ENCODE peak calls at places on chromosome 20, in ten cellular contexts. L is activated CD4-positive, alpha-beta T cell treated with anti-CD3 and anti-CD28 coated beads for 4 hours; K is fibroblast of lung; F is hepatic stellate cell; P is heart left ventricle; W is ELR; Y is memory B cell; O is NCI-H1417; Z is endothelial cell; E is natural killer cell. N is an unnamed sample.

GRCh38 chr20:34927736-34928135 is 27.9 kb downstream of the GSS start:
- DNase-seq in O (no peak), P (no peak), L (no peak), F (no peak), E (no peak), Y (no peak), W (peak), K (no peak), Z (no peak), N (no peak)

GRCh38 chr20:47055699-47056369 is 161.2 kb downstream of the EYA2 start:
- DNase-seq in F (no peak), W (no peak), P (no peak), O (no peak), Y (no peak), L (no peak), Z (no peak), K (peak), E (no peak), N (no peak)

GRCh38 chr20:58542411-58543095 is 27.4 kb upstream of the APCDD1L start:
- DNase-seq in W (peak), L (no peak), F (peak), P (no peak), Y (no peak), Z (no peak), K (no peak), E (no peak), O (peak), N (no peak)

GRCh38 chr20:34364013-34364382 is 925 bp downstream of the ITCH start:
- DNase-seq in K (peak), O (peak), Y (no peak), W (peak), F (peak), L (peak), E (no peak), P (no peak), Z (no peak), N (no peak)

GRCh38 chr20:18092890-18093289 is 35.2 kb upstream of the OVOL2 start:
- DNase-seq in F (no peak), Z (no peak), P (no peak), W (no peak), Y (no peak), O (no peak), L (no peak), E (no peak), K (no peak), N (no peak)

GRCh38 chr20:22285555-22285954 is 298.8 kb downstream of the FOXA2 start:
- DNase-seq in K (no peak), L (no peak), W (no peak), Y (no peak), P (no peak), Z (no peak), O (no peak), E (no peak), F (no peak), N (no peak)

GRCh38 chr20:25057234-25058050 is 497 bp downstream of the ACSS1 start:
- DNase-seq in L (peak), W (peak), P (peak), Y (peak), K (peak), E (peak), F (peak), O (peak), Z (peak), N (peak)

GRCh38 chr20:43389231-43389630 is 68.5 kb upstream of the SRSF6 start:
- DNase-seq in Z (no peak), K (no peak), P (no peak), L (no peak), W (no peak), Y (no peak), O (no peak), F (no peak), E (no peak), N (no peak)

GRCh38 chr20:25285091-25285647 is 37.3 kb downstream of the PYGB start:
- DNase-seq in Y (no peak), L (no peak), K (no peak), E (no peak), O (peak), P (peak), F (no peak), Z (no peak), W (no peak), N (no peak)

GRCh38 chr20:48797275-48797825 is 30.4 kb downstream of the PREX1 start:
- DNase-seq in E (no peak), W (no peak), L (no peak), Z (no peak), O (no peak), P (no peak), K (no peak), Y (no peak), F (no peak), N (no peak)

GRCh38 chr20:15012551-15012950 is 675.1 kb upstream of the FLRT3 start:
- DNase-seq in O (peak), K (no peak), Y (no peak), Z (no peak), P (no peak), L (no peak), W (no peak), E (no peak), F (no peak), N (no peak)

GRCh38 chr20:7392551-7392950 is 547.7 kb downstream of the HAO1 start:
- DNase-seq in W (peak), K (no peak), O (peak), L (no peak), F (no peak), P (no peak), E (no peak), Y (no peak), Z (no peak), N (no peak)

GRCh38 chr20:1171461-1172093 is 13.2 kb downstream of the TMEM74B start:
- DNase-seq in O (no peak), K (peak), E (no peak), F (no peak), W (peak), Y (no peak), P (no peak), L (no peak), Z (peak), N (no peak)